ENCODE peak calls at places on chromosome 15, in five cellular contexts. G, K, I, A and F are unnamed samples.

GRCh38 chr15:40843885-40844542 is at the start of gene SPINT1:
- DNase-seq in I (peak; percentile 41), A (no peak), K (no peak), G (peak; percentile 22), F (peak; percentile 40)

GRCh38 chr15:83571820-83572707 is 81.9 kb upstream of the ADAMTSL3 start:
- DNase-seq in A (peak; percentile 28), G (peak; percentile 27), I (peak; percentile 54), K (peak; percentile 41), F (peak; percentile 76)

GRCh38 chr15:87874896-87875661 is 381.5 kb downstream of the NTRK3 start:
- DNase-seq in I (peak; percentile 5), A (no peak), K (peak; percentile 41), G (peak; percentile 62), F (no peak)

GRCh38 chr15:70328137-70329115 is 230.7 kb upstream of the TLE3 start:
- DNase-seq in G (no peak), A (no peak), I (peak; percentile 85), K (no peak), F (peak; percentile 88)

GRCh38 chr15:48603123-48603500 is 42.4 kb downstream of the FBN1 start:
- DNase-seq in G (no peak), A (peak; percentile 81), K (no peak), I (peak; percentile 24), F (no peak)

GRCh38 chr15:52649686-52650085 is 29.5 kb downstream of the ATOSA start:
- DNase-seq in I (peak; percentile 4), A (peak; percentile 64), G (no peak), K (no peak), F (no peak)

GRCh38 chr15:70627734-70628541 is 135.4 kb downstream of the UACA start:
- DNase-seq in K (no peak), I (peak; percentile 83), G (no peak), A (no peak), F (no peak)

GRCh38 chr15:78222745-78223395 is 11.5 kb downstream of the ACSBG1 start:
- DNase-seq in A (no peak), I (no peak), K (no peak), G (no peak), F (no peak)

GRCh38 chr15:71239592-71240364 is 124.5 kb downstream of the THSD4 start:
- DNase-seq in G (peak; percentile 17), A (no peak), K (no peak), I (no peak), F (no peak)

GRCh38 chr15:68517285-68517711 is 61.5 kb upstream of the CORO2B start:
- DNase-seq in G (no peak), A (no peak), I (peak; percentile 61), K (peak; percentile 24), F (no peak)

GRCh38 chr15:57784081-57784488 is 77.6 kb downstream of the POLR2M start:
- DNase-seq in G (peak; percentile 10), K (no peak), A (peak; percentile 14), I (peak; percentile 91), F (peak; percentile 79)

GRCh38 chr15:31296304-31297220 is 30.1 kb upstream of the KLF13 start:
- DNase-seq in G (no peak), A (peak; percentile 61), K (no peak), I (no peak), F (peak; percentile 10)

GRCh38 chr15:56428821-56429458 is 36.0 kb downstream of the MNS1 start:
- DNase-seq in K (peak; percentile 0), A (peak; percentile 49), I (peak; percentile 58), G (peak; percentile 32), F (peak; percentile 68)

GRCh38 chr15:39645138-39645975 is 64.5 kb downstream of the THBS1 start:
- DNase-seq in G (no peak), A (no peak), K (no peak), I (no peak), F (no peak)

GRCh38 chr15:101391981-101392566 is 97.0 kb upstream of the SNRPA1 start:
- DNase-seq in G (no peak), K (no peak), A (no peak), I (no peak), F (no peak)

GRCh38 chr15:100710213-100710612 is 107.8 kb downstream of the ASB7 start:
- DNase-seq in G (no peak), K (no peak), I (no peak), A (no peak), F (no peak)

GRCh38 chr15:77402740-77403379 is 17.0 kb downstream of the PEAK1 start:
- DNase-seq in A (peak; percentile 45), K (no peak), G (peak; percentile 66), I (peak; percentile 88), F (peak; percentile 86)

GRCh38 chr15:101133181-101133460 is 118.7 kb downstream of the CHSY1 start:
- DNase-seq in G (no peak), K (no peak), I (no peak), A (no peak), F (no peak)

GRCh38 chr15:101382544-101382943 is 87.5 kb upstream of the SNRPA1 start:
- DNase-seq in G (no peak), I (no peak), K (no peak), A (no peak), F (no peak)

GRCh38 chr15:81268340-81268739 is 55.6 kb downstream of the STARD5 start:
- DNase-seq in I (no peak), G (no peak), A (no peak), K (no peak), F (no peak)

GRCh38 chr15:81091889-81092558 is 42.0 kb upstream of the CFAP161 start:
- DNase-seq in I (peak; percentile 96), K (no peak), G (peak; percentile 57), A (peak; percentile 95), F (peak; percentile 95)

DNA sequence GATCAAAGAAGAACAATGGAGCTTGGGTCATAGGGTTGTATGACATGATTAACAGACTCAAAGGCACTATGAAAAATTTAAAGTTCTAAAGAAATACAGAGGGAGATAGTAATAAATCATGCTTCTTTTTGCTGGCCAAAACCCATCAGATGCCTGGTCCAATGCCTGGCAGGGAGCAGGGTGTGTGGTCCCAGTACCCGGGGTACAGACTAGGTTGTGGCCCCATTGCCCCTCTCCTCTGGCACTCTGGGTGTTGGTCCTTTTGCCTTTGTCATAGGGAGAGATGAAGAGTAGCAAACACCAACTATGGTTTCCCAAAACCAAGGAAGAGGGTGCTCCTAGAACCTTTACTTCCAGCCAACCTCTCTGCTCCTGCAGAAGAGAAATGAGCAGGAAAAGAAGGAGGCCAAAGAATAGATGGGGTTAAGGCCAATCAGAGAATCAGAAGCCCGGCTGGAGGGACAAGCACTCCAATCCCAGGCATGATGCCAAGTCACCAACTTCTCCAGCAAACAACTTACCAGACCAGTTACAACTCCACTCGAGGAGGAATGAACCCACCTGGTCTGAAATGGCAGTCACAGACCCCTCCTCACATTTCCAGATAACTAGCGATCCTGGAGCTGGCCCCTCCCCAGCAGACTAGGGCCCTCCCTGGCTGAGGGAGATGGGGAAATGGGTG is 1.8 kb downstream of the IGDCC3 start:
- DNase-seq in G (no peak), K (no peak), A (no peak), I (no peak), F (no peak)
- H3K4me3 ChIP-seq in G (no peak overlapping the region), K (peak overlapping the region; percentile 27), A (no peak overlapping the region), I (no peak overlapping the region), F (no peak overlapping the region)

GRCh38 chr15:60076582-60077263 is 72.6 kb downstream of the FOXB1 start:
- DNase-seq in G (no peak), K (no peak), A (no peak), I (no peak), F (no peak)
- H3K9ac ChIP-seq in G (no peak overlapping the region), K (no peak overlapping the region), A (no peak overlapping the region), I (no peak overlapping the region), F (no peak overlapping the region)

GRCh38 chr15:61474796-61475195 is 245.7 kb upstream of the RORA start:
- DNase-seq in A (no peak), G (peak; percentile 27), K (no peak), I (no peak), F (no peak)

GRCh38 chr15:61480863-61481262 is 251.8 kb upstream of the RORA start:
- DNase-seq in G (no peak), I (no peak), K (no peak), A (no peak), F (no peak)

GRCh38 chr15:61483599-61483998 is 254.5 kb upstream of the RORA start:
- DNase-seq in I (no peak), A (no peak), K (no peak), G (no peak), F (no peak)

GRCh38 chr15:61479601-61480000 is 250.5 kb upstream of the RORA start:
- DNase-seq in K (no peak), G (peak; percentile 14), A (no peak), I (peak; percentile 23), F (no peak)

DNA sequence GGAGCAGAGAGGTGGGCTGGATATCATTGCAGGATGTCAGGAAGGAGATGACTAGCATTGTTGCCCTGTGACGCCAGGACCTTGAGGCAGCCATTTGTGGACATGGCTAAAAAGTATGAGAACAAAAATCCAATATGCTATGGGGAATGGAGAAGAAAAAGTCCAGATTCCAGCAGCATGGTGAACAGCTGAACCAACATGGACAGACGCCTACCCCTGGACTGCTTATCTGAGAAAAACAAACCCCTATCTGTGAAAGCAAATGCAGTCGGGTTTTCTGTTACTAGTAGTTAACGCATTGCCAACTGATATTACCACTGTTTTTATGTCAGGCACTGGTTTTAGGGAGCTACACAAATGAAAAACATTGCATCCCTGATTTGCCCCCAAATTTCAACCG is 251.2 kb upstream of the RORA start:
- DNase-seq in G (no peak), A (no peak), K (no peak), I (no peak), F (no peak)
- H3K4me3 ChIP-seq in G (no peak overlapping the region), A (no peak overlapping the region), K (no peak overlapping the region), I (no peak overlapping the region), F (no peak overlapping the region)

DNA sequence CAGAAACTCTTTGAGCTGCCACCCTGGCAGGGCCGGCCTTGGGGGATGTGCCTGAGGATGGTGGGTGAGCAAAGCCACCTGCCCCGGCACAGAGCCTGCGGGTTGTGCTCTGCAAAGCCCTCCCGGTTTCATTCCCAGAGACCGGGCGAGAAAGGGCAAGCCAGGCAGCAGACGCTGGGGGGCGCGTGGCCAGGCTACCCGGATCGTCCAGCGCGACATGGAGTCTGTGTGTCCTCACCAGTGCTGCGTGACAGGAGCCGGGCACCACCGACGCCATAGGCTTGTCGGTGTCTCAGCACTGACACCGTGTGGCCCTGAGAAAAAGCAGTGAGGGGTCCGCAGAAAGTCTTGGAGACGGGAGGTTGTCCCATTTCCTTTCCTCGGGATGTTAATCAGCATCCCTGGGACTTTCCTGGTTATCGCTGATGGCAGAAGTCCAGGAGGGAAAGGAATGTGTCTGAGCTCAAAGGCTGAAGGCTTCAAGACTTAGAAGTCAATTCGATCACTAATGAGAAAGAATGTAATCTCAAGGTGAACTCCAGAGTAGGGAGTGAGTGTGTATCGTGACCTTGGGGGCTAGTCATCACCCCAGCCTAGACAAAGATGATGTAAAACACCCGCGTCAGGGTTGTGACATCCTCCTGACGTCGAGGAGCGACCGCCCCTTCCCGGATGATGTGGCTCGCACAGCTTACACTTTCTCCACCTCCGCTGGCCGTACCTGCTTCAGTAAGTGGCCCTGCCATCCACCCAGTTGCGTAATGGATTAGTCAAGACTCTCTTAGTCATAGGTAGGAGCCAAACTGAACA is 36.3 kb upstream of the PLA2G4E start:
- DNase-seq in G (peak; percentile 86), I (peak; percentile 80), A (peak; percentile 84), K (peak; percentile 69), F (peak; percentile 66)
- H3K9ac ChIP-seq in G (peak overlapping the region; percentile 8), I (no peak overlapping the region), A (no peak overlapping the region), K (peak overlapping the region; percentile 12), F (no peak overlapping the region)

GRCh38 chr15:79357566-79357965 is 46.7 kb downstream of the TMED3 start:
- DNase-seq in K (no peak), A (no peak), G (no peak), I (no peak), F (no peak)
- H3K4me3 ChIP-seq in K (no peak overlapping the region), A (no peak overlapping the region), G (no peak overlapping the region), I (no peak overlapping the region), F (no peak overlapping the region)